ENCODE peak calls at places on chromosomes 7 and 10, in nine cellular contexts. C is DND-41, K is H1, O is neural progenitor cell, R is fibroblast of lung, G is K562, B is GM23248, V is GM12878, P is mammary epithelial cell. A is an unnamed sample.

GRCh38 chr10:72483452-72483851 is 128.7 kb upstream of the DNAJB12 start:
- DNase-seq in K (no peak), R (no peak), V (no peak), G (no peak), B (peak; percentile 18), P (peak; percentile 37), C (peak; percentile 8), O (no peak), A (no peak)

GRCh38 chr10:61793760-61794713 is 107.5 kb upstream of the ARID5B start:
- DNase-seq in C (no peak), P (no peak), R (peak; percentile 80), V (no peak), G (no peak), K (no peak), B (peak; percentile 47), O (no peak), A (no peak)

GRCh38 chr7:102080371-102081243 is 206.1 kb upstream of the SH2B2 start:
- DNase-seq in C (no peak), K (no peak), O (no peak), R (no peak), G (peak; percentile 91), B (no peak), V (no peak), P (no peak), A (no peak)

GRCh38 chr7:132394283-132395003 is 181.8 kb downstream of the PLXNA4 start:
- DNase-seq in R (no peak), P (no peak), K (no peak), C (peak; percentile 8), O (no peak), B (peak; percentile 9), V (no peak), G (no peak), A (no peak)

GRCh38 chr10:17255512-17255911 is 27.5 kb downstream of the VIM start:
- DNase-seq in B (no peak), R (no peak), V (no peak), C (no peak), O (no peak), G (no peak), P (no peak), K (no peak), A (no peak)

GRCh38 chr10:47161465-47161864 is 138.5 kb upstream of the GDF10 start:
- DNase-seq in O (no peak), G (no peak), V (no peak), K (no peak), C (no peak), R (no peak), B (no peak), P (no peak), A (no peak)

GRCh38 chr7:132941433-132941832 is 140.5 kb downstream of the CHCHD3 start:
- DNase-seq in C (no peak), R (no peak), G (no peak), V (no peak), B (no peak), O (no peak), P (no peak), K (no peak), A (no peak)

GRCh38 chr7:34849966-34850365 is 187.3 kb downstream of the DPY19L1 start:
- DNase-seq in P (no peak), R (no peak), O (no peak), C (no peak), G (no peak), B (no peak), K (no peak), V (no peak), A (no peak)

GRCh38 chr10:61397175-61397986 is 55.8 kb downstream of the TMEM26 start:
- DNase-seq in C (peak; percentile 12), R (peak; percentile 73), K (no peak), G (no peak), V (no peak), P (peak; percentile 2), O (no peak), B (peak; percentile 84), A (no peak)

GRCh38 chr10:58177362-58177947 is 90.2 kb downstream of the IPMK start:
- DNase-seq in O (no peak), P (no peak), K (no peak), G (peak; percentile 42), C (no peak), R (peak; percentile 36), B (peak; percentile 67), V (no peak), A (no peak)

GRCh38 chr7:24715661-24716479 is 41.4 kb downstream of the GSDME start:
- DNase-seq in O (peak; percentile 63), K (peak; percentile 56), G (peak; percentile 57), C (peak; percentile 60), R (peak; percentile 56), P (no peak), V (peak; percentile 61), B (peak; percentile 74), A (no peak)

GRCh38 chr7:15687645-15688025 is 1.2 kb upstream of the MEOX2 start:
- DNase-seq in B (peak; percentile 2), R (no peak), V (no peak), C (no peak), P (no peak), K (peak; percentile 51), O (peak; percentile 77), G (no peak), A (no peak)

GRCh38 chr7:19508821-19509220 is 200.0 kb downstream of the POLR1F start:
- DNase-seq in B (no peak), P (peak; percentile 7), O (no peak), K (no peak), C (no peak), R (no peak), V (no peak), G (no peak), A (no peak)

GRCh38 chr7:51706851-51707250 is 390.2 kb upstream of the COBL start:
- DNase-seq in C (no peak), P (no peak), G (no peak), B (no peak), V (no peak), O (no peak), R (no peak), K (no peak), A (no peak)

GRCh38 chr10:25206693-25207414 is 32.1 kb downstream of the GPR158 start:
- DNase-seq in B (no peak), G (no peak), V (no peak), O (no peak), P (no peak), R (peak; percentile 1), C (no peak), K (no peak), A (no peak)

GRCh38 chr10:97771055-97771811 is 566 bp downstream of the SFRP5 start:
- DNase-seq in C (no peak), G (no peak), R (peak; percentile 45), V (no peak), B (peak; percentile 53), P (peak; percentile 55), O (peak; percentile 82), K (peak; percentile 74), A (no peak)

GRCh38 chr7:47596502-47597202 is 14.7 kb upstream of the TNS3 start:
- DNase-seq in V (no peak), R (no peak), B (peak; percentile 49), P (no peak), C (peak; percentile 21), K (no peak), O (no peak), G (no peak), A (no peak)

GRCh38 chr10:132931258-132931657 is 11.1 kb downstream of the CFAP46 start:
- DNase-seq in V (no peak), K (no peak), O (no peak), G (no peak), P (no peak), B (no peak), R (no peak), C (no peak), A (no peak)

GRCh38 chr10:51892313-51892712 is 192.9 kb upstream of the CSTF2T start:
- DNase-seq in V (no peak), K (no peak), P (no peak), G (no peak), B (no peak), R (no peak), O (no peak), C (no peak), A (no peak)

GRCh38 chr7:150909192-150909591 is 56.9 kb downstream of the AOC1 start:
- DNase-seq in O (no peak), B (no peak), C (peak; percentile 58), G (no peak), V (no peak), P (no peak), R (no peak), K (no peak), A (no peak)

GRCh38 chr10:101236376-101237079 is 7.3 kb upstream of the LBX1 start:
- DNase-seq in C (no peak), P (no peak), G (no peak), O (peak; percentile 73), B (peak; percentile 73), K (peak; percentile 83), R (no peak), V (no peak), A (no peak)
- TF ChIP-seq EZH2 in C (no peak), P (no peak), G (no peak), O (peak; percentile 84), B (peak; percentile 82), K (peak; percentile 77), R (peak; percentile 88), V (no peak), A (no peak)

GRCh38 chr10:32077896-32078295 is 21.7 kb upstream of the KIF5B start:
- DNase-seq in O (no peak), R (peak; percentile 75), B (peak; percentile 95), P (peak; percentile 66), C (no peak), G (no peak), K (no peak), V (no peak), A (no peak)
- H3K9ac ChIP-seq in O (no peak overlapping the region), R (no peak overlapping the region), B (peak overlapping the region; percentile 13), P (no peak overlapping the region), C (no peak overlapping the region), G (no peak overlapping the region), K (no peak overlapping the region), V (no peak overlapping the region), A (no peak overlapping the region)

GRCh38 chr7:2359610-2360009 is 5.0 kb downstream of the EIF3B start:
- DNase-seq in O (no peak), R (no peak), B (no peak), P (no peak), C (no peak), G (no peak), K (no peak), V (no peak), A (no peak)
- H3K36me3 ChIP-seq in O (no peaks in the 10 kb centered on the region), R (peaks cover 22% of the 10 kb centered on the region), B (peaks cover 57% of the 10 kb centered on the region), P (peaks cover 38% of the 10 kb centered on the region), C (peaks cover 90% of the 10 kb centered on the region), G (peaks cover 86% of the 10 kb centered on the region), K (peaks cover 51% of the 10 kb centered on the region), V (peaks cover 18% of the 10 kb centered on the region), A (peaks cover 82% of the 10 kb centered on the region)

GRCh38 chr7:45574521-45575500 is 643 bp downstream of the ADCY1 start:
- DNase-seq in V (no peak), C (no peak), P (peak; percentile 21), G (peak; percentile 58), K (peak; percentile 64), B (peak; percentile 73), R (peak; percentile 64), O (peak; percentile 94), A (no peak)
- TF ChIP-seq EZH2 in V (no peak), C (no peak), P (no peak), G (no peak), K (peak; percentile 71), B (no peak), R (peak; percentile 82), O (peak; percentile 94), A (peak; percentile 83)

GRCh38 chr10:125060486-125060850 is 99.9 kb downstream of the CTBP2 start:
- DNase-seq in V (no peak), K (no peak), B (peak; percentile 88), C (no peak), G (peak; percentile 0), P (peak; percentile 56), R (peak; percentile 87), O (peak; percentile 55), A (no peak)
- H3K9ac ChIP-seq in V (no peak overlapping the region), K (no peak overlapping the region), B (peak overlapping the region; percentile 73), C (no peak overlapping the region), G (no peak overlapping the region), P (no peak overlapping the region), R (peak overlapping the region; percentile 47), O (no peak overlapping the region), A (no peak overlapping the region)